ENCODE peak calls at places on chromosomes 16 and 17, in seven cellular contexts. A is A549, B is lower leg skin, Y is esophagus squamous epithelium, D is endothelial cell of umbilical vein, M is IMR-90, O is tibial nerve. N is an unnamed sample.

GRCh38 chr17:64232466-64233262 is 30.4 kb downstream of the TEX2 start:
- DNase-seq in A (no peak), M (no peak), O (no peak), B (no peak), Y (no peak), D (no peak), N (no peak)

GRCh38 chr16:22397931-22398330 is 23.5 kb upstream of the CDR2 start:
- DNase-seq in O (no peak), A (no peak), Y (no peak), M (no peak), B (no peak), D (no peak), N (no peak)

GRCh38 chr16:72189865-72190371 is 18.0 kb upstream of the PMFBP1 start:
- DNase-seq in D (peak; percentile 32), M (peak; percentile 51), O (no peak), Y (no peak), A (no peak), B (no peak), N (peak; percentile 14)

GRCh38 chr17:77666881-77667395 is 291.6 kb upstream of the TNRC6C start:
- DNase-seq in M (no peak), D (no peak), A (no peak), O (no peak), B (no peak), Y (no peak), N (no peak)

GRCh38 chr16:10607157-10607556 is 26.8 kb upstream of the EMP2 start:
- DNase-seq in D (no peak), O (no peak), A (no peak), B (no peak), Y (no peak), M (no peak), N (no peak)

GRCh38 chr17:34254651-34255380 is at the start of gene CCL2:
- DNase-seq in Y (no peak), M (peak; percentile 85), A (peak; percentile 75), O (peak; percentile 65), B (peak; percentile 83), D (peak; percentile 92), N (no peak)

GRCh38 chr17:57379237-57380054 is 123.1 kb downstream of the MSI2 start:
- DNase-seq in M (peak; percentile 12), Y (no peak), O (no peak), B (no peak), A (no peak), D (peak; percentile 67), N (peak; percentile 62)

GRCh38 chr16:6195966-6196365 is 1098.4 kb upstream of the EEF2KMT start:
- DNase-seq in D (no peak), Y (no peak), M (no peak), A (no peak), O (no peak), B (no peak), N (no peak)

GRCh38 chr16:83933885-83934683 is 19.0 kb upstream of the OSGIN1 start:
- DNase-seq in D (no peak), A (no peak), B (no peak), Y (no peak), M (peak; percentile 67), O (no peak), N (no peak)

GRCh38 chr16:72990003-72990521 is 57.9 kb downstream of the ZFHX3 start:
- DNase-seq in M (peak; percentile 68), B (peak; percentile 92), Y (no peak), O (peak; percentile 69), A (peak; percentile 40), D (peak; percentile 35), N (no peak)

GRCh38 chr16:11258553-11259287 is 2.7 kb upstream of the SOCS1 start:
- DNase-seq in A (no peak), B (peak; percentile 65), Y (no peak), O (no peak), D (no peak), M (no peak), N (no peak)

GRCh38 chr17:65109990-65110680 is 27.0 kb upstream of the RGS9 start:
- DNase-seq in A (no peak), D (no peak), O (no peak), Y (no peak), B (no peak), M (peak; percentile 31), N (no peak)

GRCh38 chr16:90011196-90011819 is 7.9 kb downstream of the DBNDD1 start:
- DNase-seq in D (no peak), A (no peak), O (no peak), B (no peak), Y (no peak), M (no peak), N (no peak)

GRCh38 chr16:19118938-19119431 is 5.2 kb downstream of the ITPRIPL2 start:
- DNase-seq in O (no peak), B (peak; percentile 61), D (peak; percentile 88), A (peak; percentile 82), M (peak; percentile 95), Y (no peak), N (peak; percentile 54)

GRCh38 chr17:12789075-12789975 is at the start of gene ARHGAP44:
- DNase-seq in O (peak; percentile 15), A (peak; percentile 64), B (no peak), M (peak; percentile 59), D (peak; percentile 49), Y (no peak), N (peak; percentile 5)

GRCh38 chr17:41918392-41919164 is at the start of gene ACLY:
- DNase-seq in B (peak; percentile 95), O (peak; percentile 93), Y (peak; percentile 81), A (peak; percentile 98), M (peak; percentile 95), D (peak; percentile 96), N (peak; percentile 96)

GRCh38 chr17:2058521-2059124 is 3.7 kb downstream of the HIC1 start:
- DNase-seq in B (no peak), O (peak; percentile 72), D (no peak), A (peak; percentile 79), Y (no peak), M (peak; percentile 76), N (peak; percentile 78)
- TF ChIP-seq POLR2A in B (no peak), O (no peak), D (no peak), A (no peak), Y (no peak), M (peak; percentile 7), N (no peak)

DNA sequence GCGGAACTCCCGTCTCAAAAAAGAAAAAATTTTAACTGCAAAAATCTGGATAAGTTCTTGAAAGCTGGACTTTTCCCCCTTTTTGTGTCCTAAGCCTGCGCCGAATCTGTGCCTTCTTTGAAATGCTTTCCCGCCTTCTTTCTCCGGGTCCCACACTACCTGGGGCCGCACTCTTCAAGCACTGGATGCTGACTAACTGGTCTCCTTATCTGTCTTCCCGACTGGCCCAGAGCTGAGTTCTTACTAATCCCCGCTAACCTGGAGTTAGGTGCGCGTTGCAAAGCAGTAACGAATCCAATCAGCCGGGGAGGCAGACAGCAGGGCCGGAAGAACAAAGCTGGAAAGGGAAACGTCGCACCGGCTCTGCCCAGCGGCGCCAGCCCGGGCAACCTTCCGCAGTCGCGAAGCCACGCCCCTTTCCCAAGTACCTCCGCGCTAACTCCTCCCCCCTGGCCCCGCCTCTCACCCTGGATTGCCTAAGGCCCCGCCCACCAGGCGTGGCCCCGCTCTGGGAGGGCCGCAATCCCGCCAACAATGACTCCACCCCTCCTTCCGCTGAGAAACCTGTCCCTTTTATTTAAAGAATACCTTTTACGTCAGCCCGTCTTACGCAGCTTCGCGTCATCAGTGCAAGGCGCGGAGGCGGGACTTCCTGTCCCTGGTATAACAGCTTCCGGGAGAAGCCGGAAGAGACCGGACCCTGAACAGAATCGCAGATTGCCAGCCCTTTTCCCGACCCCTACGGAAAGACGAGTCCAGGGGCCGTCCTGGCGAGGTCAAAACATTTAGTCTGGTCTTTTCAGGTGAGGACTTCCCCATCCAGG is at the start of gene TMUB2:
- DNase-seq in O (peak; percentile 99), B (peak; percentile 99), M (peak; percentile 100), A (peak; percentile 100), D (peak; percentile 100), Y (peak; percentile 95), N (peak; percentile 100)
- TF ChIP-seq POLR2A in O (peak; percentile 77), B (peak; percentile 54), M (peak; percentile 69), A (peak; percentile 98), D (peak; percentile 92), Y (peak; percentile 84), N (peak; percentile 91)

DNA sequence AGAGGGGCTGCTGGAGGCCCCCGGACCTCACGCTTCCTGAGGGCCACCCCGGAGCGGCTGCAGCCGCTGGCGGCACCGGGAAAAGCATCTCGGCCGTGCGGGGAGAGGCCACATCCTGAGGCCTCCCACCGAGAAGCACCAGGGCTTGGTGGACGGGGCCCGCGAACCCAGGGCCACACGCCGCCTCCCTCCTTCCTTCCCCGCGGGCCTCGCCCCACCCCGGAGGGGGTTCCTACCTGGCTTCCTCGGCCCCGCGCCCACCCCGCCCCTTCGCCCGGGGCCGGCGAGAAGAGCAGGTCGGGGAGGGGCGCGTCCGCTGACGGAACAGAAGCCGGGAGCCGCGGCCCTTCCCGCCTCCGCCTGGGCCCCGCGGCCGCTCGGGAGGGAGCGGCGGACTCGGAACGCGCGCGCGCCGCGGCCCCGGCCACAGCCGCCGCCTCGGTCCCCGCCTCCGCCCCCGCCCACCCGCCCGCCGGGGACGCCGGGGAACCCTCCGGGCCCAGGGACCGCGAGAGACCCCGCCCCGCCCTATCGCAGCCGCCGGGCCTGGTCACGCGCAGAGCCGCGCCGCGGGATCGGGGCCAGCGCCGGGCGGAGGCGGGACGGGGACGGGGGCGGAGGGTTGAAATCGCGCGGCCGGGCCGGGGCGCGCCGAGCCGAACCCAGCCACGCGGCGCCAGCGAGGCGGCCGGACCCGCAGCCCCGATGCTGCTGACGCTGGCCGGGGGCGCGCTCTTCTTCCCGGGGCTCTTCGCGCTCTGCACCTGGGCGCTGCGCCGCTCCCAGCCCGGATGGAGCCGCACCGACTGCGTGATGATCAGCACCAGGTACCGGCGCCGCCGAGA is at the start of gene TLCD3A:
- DNase-seq in M (peak; percentile 55), B (no peak), A (peak; percentile 82), Y (no peak), O (peak; percentile 41), D (peak; percentile 35), N (peak; percentile 81)
- TF ChIP-seq POLR2A in M (peak; percentile 55), B (no peak), A (peak; percentile 56), Y (peak; percentile 51), O (no peak), D (peak; percentile 56), N (no peak)

DNA sequence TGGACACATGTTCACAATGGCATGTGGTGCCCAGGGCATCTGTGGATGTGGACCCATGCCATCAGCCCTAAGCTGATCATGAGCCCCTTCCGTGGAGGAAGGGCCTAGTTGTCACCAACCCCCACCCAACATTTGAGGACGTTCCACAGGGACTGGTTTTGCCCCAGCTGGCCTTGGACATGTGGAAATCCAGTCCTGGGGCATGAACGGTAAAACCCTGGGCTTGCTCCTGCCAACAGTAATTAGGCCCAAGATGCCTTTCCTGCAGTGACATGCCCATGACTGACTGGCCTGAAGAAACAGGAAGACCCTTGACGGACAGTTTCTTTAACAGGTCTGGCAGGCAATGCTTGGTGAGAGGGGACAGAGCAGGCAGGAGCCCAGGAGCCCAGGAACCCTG is 7.7 kb downstream of the TNS4 start:
- DNase-seq in M (no peak), A (no peak), O (no peak), D (no peak), Y (no peak), B (no peak), N (no peak)
- TF ChIP-seq POLR2A in M (no peak), A (no peak), O (no peak), D (no peak), Y (no peak), B (no peak), N (no peak)